ENCODE peak calls at places on chromosomes 13 and 19, in four cellular contexts. L, X, V and Q are unnamed samples. For H3K9me3, the result is how much of the 10 kb centered on the place peaks cover.

GRCh38 chr19:49333426-49334288 is 1.5 kb upstream of the CD37 start:
- DNase-seq in L (no peak), X (peak), V (no peak), Q (peak)

GRCh38 chr13:41970022-41970421 is 9.1 kb upstream of the VWA8 start:
- DNase-seq in L (no peak), X (no peak), V (no peak), Q (no peak)

GRCh38 chr19:57362419-57362818 is 932 bp upstream of the TRAPPC2B start:
- DNase-seq in L (no peak), X (no peak), V (no peak), Q (no peak)

GRCh38 chr13:74907788-74908187 is 574.2 kb downstream of the TBC1D4 start:
- DNase-seq in L (no peak), X (no peak), V (no peak), Q (no peak)

GRCh38 chr19:57008432-57008831 is 111.4 kb upstream of the USP29 start:
- DNase-seq in L (no peak), X (no peak), V (peak), Q (no peak)

GRCh38 chr13:97275265-97275664 is 53.1 kb downstream of the MBNL2 start:
- DNase-seq in L (no peak), X (no peak), V (no peak), Q (no peak)

GRCh38 chr13:52749446-52749845 is 9.8 kb upstream of the CNMD start:
- DNase-seq in L (no peak), X (no peak), V (no peak), Q (no peak)

GRCh38 chr19:29843180-29844051 is 31.6 kb downstream of the CCNE1 start:
- DNase-seq in L (peak), X (no peak), V (peak), Q (no peak)

GRCh38 chr13:73059460-73060250 is 850 bp downstream of the KLF5 start:
- DNase-seq in L (peak), X (peak), V (peak), Q (peak)

GRCh38 chr13:99741979-99742378 is 229.6 kb downstream of the ZIC5 start:
- DNase-seq in L (no peak), X (no peak), V (no peak), Q (no peak)

GRCh38 chr13:50080158-50080855 is 65.1 kb downstream of the KCNRG start:
- DNase-seq in L (peak), X (peak), V (peak), Q (no peak)

GRCh38 chr19:9834726-9835506 is at the start of gene PIN1:
- DNase-seq in L (peak), X (peak), V (peak), Q (peak)

GRCh38 chr13:35761440-35762252 is 285.2 kb upstream of the MAB21L1 start:
- DNase-seq in L (no peak), X (no peak), V (no peak), Q (no peak)

GRCh38 chr19:6654347-6655310 is 15.3 kb downstream of the TNFSF14 start:
- DNase-seq in L (no peak), X (peak), V (no peak), Q (no peak)

GRCh38 chr13:28434934-28435333 is 60.0 kb downstream of the FLT1 start:
- DNase-seq in L (no peak), X (no peak), V (no peak), Q (no peak)

GRCh38 chr13:110882228-110882627 is 32.6 kb downstream of the ANKRD10 start:
- DNase-seq in L (no peak), X (no peak), V (no peak), Q (no peak)

GRCh38 chr13:31035162-31035951 is 102.9 kb downstream of the TEX26 start:
- DNase-seq in L (no peak), X (no peak), V (no peak), Q (no peak)

GRCh38 chr13:92719868-92720267 is 506.7 kb upstream of the GPC6 start:
- DNase-seq in L (peak), X (no peak), V (no peak), Q (no peak)

GRCh38 chr13:84973661-84974060 is 825.6 kb downstream of the SLITRK6 start:
- DNase-seq in L (peak), X (peak), V (no peak), Q (no peak)

GRCh38 chr19:27752530-27753184 is 1460.3 kb downstream of the UQCRFS1 start:
- DNase-seq in L (no peak), X (no peak), V (peak), Q (no peak)

GRCh38 chr13:21458816-21459701 is at the start of gene ZDHHC20:
- DNase-seq in L (peak), X (peak), V (peak), Q (peak)
- TF ChIP-seq CTCF in L (no peak), X (no peak), V (no peak), Q (no peak)

GRCh38 chr19:34757441-34757840 is 15.6 kb downstream of the ZNF599 start:
- DNase-seq in L (no peak), X (no peak), V (no peak), Q (no peak)
- H3K9me3 ChIP-seq in L (under half), X (under half), V (under half), Q (under half)

GRCh38 chr19:3392480-3392879 is 26.1 kb downstream of the NFIC start:
- DNase-seq in L (no peak), X (no peak), V (no peak), Q (no peak)

GRCh38 chr19:3389876-3390361 is 23.5 kb downstream of the NFIC start:
- DNase-seq in L (peak), X (no peak), V (peak), Q (no peak)

GRCh38 chr19:3389446-3389778 is 23.0 kb downstream of the NFIC start:
- DNase-seq in L (no peak), X (no peak), V (no peak), Q (no peak)

GRCh38 chr19:3386447-3387234 is 20.3 kb downstream of the NFIC start:
- DNase-seq in L (no peak), X (no peak), V (peak), Q (no peak)

GRCh38 chr19:3387645-3388589 is 21.5 kb downstream of the NFIC start:
- DNase-seq in L (no peak), X (no peak), V (peak), Q (no peak)
- H3K4me3 ChIP-seq in L (no peak), X (no peak), V (peak), Q (no peak)

DNA sequence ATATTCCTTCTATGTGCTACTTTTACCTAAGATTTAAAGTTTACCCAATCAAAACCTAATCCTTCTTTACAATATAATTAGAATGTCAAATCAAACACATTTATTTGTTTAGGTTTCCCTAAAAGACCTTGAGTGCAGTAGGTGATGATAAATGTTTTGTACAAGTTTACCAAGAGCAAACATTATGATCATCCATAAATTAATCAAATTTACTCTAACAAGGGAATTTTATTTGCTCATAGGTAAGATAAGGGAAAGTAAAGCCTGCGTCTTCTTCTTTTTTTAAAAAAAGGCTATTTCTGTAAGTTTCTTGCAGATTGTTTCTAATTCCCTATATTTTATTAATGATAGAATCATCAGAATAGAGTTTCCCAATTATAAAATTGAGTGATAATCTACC is 48.0 kb upstream of the PCDH17 start:
- DNase-seq in L (no peak), X (no peak), V (no peak), Q (no peak)
- TF ChIP-seq CTCF in L (no peak), X (no peak), V (no peak), Q (no peak)

GRCh38 chr13:112245179-112245724 is 130.9 kb upstream of the SPACA7 start:
- DNase-seq in L (no peak), X (no peak), V (peak), Q (no peak)

GRCh38 chr13:112246731-112247470 is 129.3 kb upstream of the SPACA7 start:
- DNase-seq in L (no peak), X (no peak), V (peak), Q (no peak)

GRCh38 chr13:112247471-112248405 is 128.4 kb upstream of the SPACA7 start:
- DNase-seq in L (no peak), X (no peak), V (no peak), Q (no peak)

GRCh38 chr13:112244495-112245177 is 131.5 kb upstream of the SPACA7 start:
- DNase-seq in L (no peak), X (no peak), V (peak), Q (no peak)

DNA sequence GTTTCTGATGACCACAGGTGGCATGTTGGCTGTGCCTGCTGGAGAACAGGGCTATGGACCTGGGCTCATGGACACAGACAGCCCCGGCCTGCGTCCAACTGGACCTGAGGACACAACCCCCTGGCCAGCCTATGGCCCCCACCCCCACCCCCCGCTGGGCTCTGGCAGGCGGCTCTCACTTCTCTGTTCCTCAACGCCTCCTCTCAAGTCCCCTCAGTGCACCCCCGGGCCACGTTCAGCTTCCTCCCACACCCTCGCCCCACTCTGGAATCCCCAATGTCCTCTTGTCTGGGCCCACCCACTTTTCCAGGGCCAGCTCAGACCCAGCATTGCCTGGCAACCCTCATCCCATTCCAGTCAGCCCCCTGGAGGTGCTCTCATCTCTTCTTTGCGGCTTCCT is 130.2 kb upstream of the SPACA7 start:
- DNase-seq in L (no peak), X (no peak), V (peak), Q (no peak)
- H3K9me3 ChIP-seq in L (under half), X (under half), V (under half), Q (under half)

GRCh38 chr19:17124025-17124424 is 48.4 kb downstream of the MYO9B start:
- DNase-seq in L (no peak), X (no peak), V (no peak), Q (no peak)
- H3K4me3 ChIP-seq in L (no peak), X (no peak), V (no peak), Q (no peak)

GRCh38 chr19:8528500-8528899 is 14.5 kb upstream of the ZNF414 start:
- DNase-seq in L (no peak), X (no peak), V (no peak), Q (no peak)

GRCh38 chr19:8526345-8527062 is 12.5 kb upstream of the ZNF414 start:
- DNase-seq in L (peak), X (no peak), V (peak), Q (peak)

GRCh38 chr19:8530061-8530679 is 16.2 kb upstream of the ZNF414 start:
- DNase-seq in L (no peak), X (no peak), V (no peak), Q (no peak)

GRCh38 chr19:8529369-8530006 is 15.5 kb upstream of the ZNF414 start:
- DNase-seq in L (no peak), X (no peak), V (no peak), Q (no peak)

GRCh38 chr19:8525401-8525684 is 11.4 kb upstream of the ZNF414 start:
- DNase-seq in L (no peak), X (no peak), V (no peak), Q (no peak)
- TF ChIP-seq CTCF in L (peak), X (peak), V (no peak), Q (peak)